ENCODE peak calls at places on chromosome 5, in six cellular contexts. R, N, K, M, O and Q are unnamed samples.

GRCh38 chr5:9545959-9546851 is at the start of gene SEMA5A:
- DNase-seq in R (peak; percentile 1), N (peak; percentile 90), K (peak; percentile 71), M (peak; percentile 61), O (no peak), Q (peak; percentile 59)

GRCh38 chr5:122586351-122586750 is 188.5 kb upstream of the SNX2 start:
- DNase-seq in R (no peak), N (no peak), K (peak; percentile 18), M (peak; percentile 26), O (no peak), Q (peak; percentile 35)

GRCh38 chr5:133785182-133785581 is 172.8 kb upstream of the FSTL4 start:
- DNase-seq in R (no peak), N (no peak), K (no peak), M (no peak), O (no peak), Q (no peak)

GRCh38 chr5:148474025-148474511 is 90.3 kb downstream of the FBXO38 start:
- DNase-seq in R (no peak), N (peak; percentile 91), K (no peak), M (peak; percentile 98), O (peak; percentile 72), Q (no peak)

GRCh38 chr5:57368010-57368409 is 114.6 kb downstream of the ACTBL2 start:
- DNase-seq in R (no peak), N (no peak), K (peak; percentile 29), M (peak; percentile 31), O (no peak), Q (no peak)

GRCh38 chr5:95937607-95938152 is 24.0 kb downstream of the ELL2 start:
- DNase-seq in R (no peak), N (no peak), K (no peak), M (no peak), O (no peak), Q (no peak)

GRCh38 chr5:159469496-159470370 is 139.4 kb upstream of the IL12B start:
- DNase-seq in R (no peak), N (no peak), K (no peak), M (no peak), O (no peak), Q (no peak)

GRCh38 chr5:173010547-173011464 is 27.2 kb downstream of the ATP6V0E1 start:
- DNase-seq in R (no peak), N (no peak), K (no peak), M (peak; percentile 34), O (peak; percentile 84), Q (no peak)

GRCh38 chr5:76946090-76946489 is 6.8 kb upstream of the CRHBP start:
- DNase-seq in R (no peak), N (no peak), K (no peak), M (no peak), O (no peak), Q (no peak)

GRCh38 chr5:150904479-150905311 is at the start of gene ZNF300:
- DNase-seq in R (no peak), N (peak; percentile 95), K (peak; percentile 94), M (peak; percentile 95), O (peak; percentile 97), Q (peak; percentile 75)

GRCh38 chr5:98492258-98492657 is 281.2 kb upstream of the RGMB start:
- DNase-seq in R (no peak), N (no peak), K (peak; percentile 69), M (no peak), O (peak; percentile 56), Q (no peak)

GRCh38 chr5:33601881-33602280 is 161.1 kb downstream of the TARS1 start:
- DNase-seq in R (no peak), N (no peak), K (peak; percentile 60), M (no peak), O (no peak), Q (no peak)

GRCh38 chr5:28542968-28543367 is 1504.6 kb upstream of the CDH9 start:
- DNase-seq in R (no peak), N (no peak), K (peak; percentile 84), M (peak; percentile 52), O (no peak), Q (peak; percentile 49)

GRCh38 chr5:134072471-134073220 is 41.8 kb upstream of the TCF7 start:
- DNase-seq in R (no peak), N (no peak), K (no peak), M (no peak), O (no peak), Q (no peak)

GRCh38 chr5:108258001-108258400 is 123.9 kb downstream of the FBXL17 start:
- DNase-seq in R (no peak), N (no peak), K (no peak), M (peak; percentile 19), O (no peak), Q (no peak)

GRCh38 chr5:17928571-17928970 is 294.3 kb downstream of the TAF11L14 start:
- DNase-seq in R (no peak), N (peak; percentile 86), K (peak; percentile 93), M (no peak), O (no peak), Q (no peak)

GRCh38 chr5:125612356-125613149 is 810.7 kb upstream of the GRAMD2B start:
- DNase-seq in R (peak; percentile 96), N (no peak), K (no peak), M (no peak), O (peak; percentile 38), Q (no peak)

GRCh38 chr5:113052041-113052795 is 75.6 kb downstream of the DCP2 start:
- DNase-seq in R (no peak), N (no peak), K (no peak), M (no peak), O (peak; percentile 33), Q (no peak)

GRCh38 chr5:34037829-34038228 is 5.2 kb downstream of the C1QTNF3 start:
- DNase-seq in R (no peak), N (no peak), K (no peak), M (peak; percentile 38), O (no peak), Q (no peak)

GRCh38 chr5:103800728-103801127 is 238.1 kb upstream of the NUDT12 start:
- DNase-seq in R (peak; percentile 6), N (no peak), K (peak; percentile 54), M (peak; percentile 46), O (no peak), Q (no peak)

GRCh38 chr5:100828071-100828689 is 74.9 kb downstream of the ST8SIA4 start:
- DNase-seq in R (no peak), N (no peak), K (peak; percentile 14), M (no peak), O (no peak), Q (no peak)

GRCh38 chr5:68068204-68068603 is 147.4 kb upstream of the PIK3R1 start:
- DNase-seq in R (no peak), N (no peak), K (no peak), M (no peak), O (no peak), Q (no peak)

GRCh38 chr5:168747987-168748777 is 169.0 kb upstream of the PANK3 start:
- DNase-seq in R (no peak), N (no peak), K (no peak), M (no peak), O (peak; percentile 23), Q (no peak)

GRCh38 chr5:58165152-58165551 is 294.7 kb downstream of the PLK2 start:
- DNase-seq in R (no peak), N (no peak), K (no peak), M (no peak), O (no peak), Q (no peak)

GRCh38 chr5:21152611-21153010 is 1164.6 kb upstream of the CDH18 start:
- DNase-seq in R (no peak), N (no peak), K (peak; percentile 96), M (peak; percentile 87), O (peak; percentile 96), Q (peak; percentile 45)

GRCh38 chr5:179375236-179375685 is 30.0 kb upstream of the ADAMTS2 start:
- DNase-seq in R (no peak), N (peak; percentile 16), K (no peak), M (no peak), O (no peak), Q (no peak)

GRCh38 chr5:1316941-1317340 is 22.1 kb upstream of the TERT start:
- DNase-seq in R (peak; percentile 55), N (no peak), K (no peak), M (no peak), O (no peak), Q (no peak)

GRCh38 chr5:67401166-67401565 is 204.6 kb upstream of the CD180 start:
- DNase-seq in R (no peak), N (no peak), K (no peak), M (no peak), O (no peak), Q (no peak)

GRCh38 chr5:168592014-168592368 is 12.8 kb upstream of the PANK3 start:
- DNase-seq in R (no peak), N (peak; percentile 84), K (no peak), M (peak; percentile 75), O (no peak), Q (no peak)

GRCh38 chr5:83418659-83419321 is 52.8 kb upstream of the VCAN start:
- DNase-seq in R (no peak), N (no peak), K (no peak), M (no peak), O (no peak), Q (no peak)

GRCh38 chr5:36820900-36821299 is 55.7 kb upstream of the NIPBL start:
- DNase-seq in R (no peak), N (no peak), K (no peak), M (no peak), O (no peak), Q (no peak)

GRCh38 chr5:132102101-132102701 is 28.6 kb downstream of the CSF2 start:
- DNase-seq in R (no peak), N (no peak), K (no peak), M (no peak), O (no peak), Q (no peak)